ENCODE peak calls at places on chromosomes 7 and 10, in five cellular contexts. One of them, this sample, is unnamed.

GRCh38 chr7:11294965-11295364 is 321.3 kb downstream of the PHF14 start:
- DNase-seq in left ventricle myocardium inferior: no peak
- DNase-seq in activated CD4-positive, alpha-beta T cell treated with anti-CD3 and anti-CD28 coated beads, Interleukin-2, amount 50 U/mL, for 1 hour: no peak
- DNase-seq in left cardiac atrium: no peak
- DNase-seq in mammary epithelial cell: no peak
- DNase-seq in this sample: no peak

GRCh38 chr10:124123141-124123540 is 29.7 kb upstream of the CHST15 start:
- DNase-seq in left ventricle myocardium inferior: no peak
- DNase-seq in activated CD4-positive, alpha-beta T cell treated with anti-CD3 and anti-CD28 coated beads, Interleukin-2, amount 50 U/mL, for 1 hour: no peak
- DNase-seq in left cardiac atrium: no peak
- DNase-seq in mammary epithelial cell: no peak
- DNase-seq in this sample: no peak

GRCh38 chr10:108901766-108902365 is 1021.4 kb downstream of the XPNPEP1 start:
- DNase-seq in left ventricle myocardium inferior: no peak
- DNase-seq in activated CD4-positive, alpha-beta T cell treated with anti-CD3 and anti-CD28 coated beads, Interleukin-2, amount 50 U/mL, for 1 hour: no peak
- DNase-seq in left cardiac atrium: no peak
- DNase-seq in mammary epithelial cell: no peak
- DNase-seq in this sample: no peak

GRCh38 chr7:38671901-38672559 is 40.9 kb upstream of the AMPH start:
- DNase-seq in left ventricle myocardium inferior: no peak
- DNase-seq in activated CD4-positive, alpha-beta T cell treated with anti-CD3 and anti-CD28 coated beads, Interleukin-2, amount 50 U/mL, for 1 hour: no peak
- DNase-seq in left cardiac atrium: no peak
- DNase-seq in mammary epithelial cell: no peak
- DNase-seq in this sample: no peak

GRCh38 chr10:12466701-12467100 is 117.4 kb downstream of the CAMK1D start:
- DNase-seq in left ventricle myocardium inferior: no peak
- DNase-seq in activated CD4-positive, alpha-beta T cell treated with anti-CD3 and anti-CD28 coated beads, Interleukin-2, amount 50 U/mL, for 1 hour: no peak
- DNase-seq in left cardiac atrium: no peak
- DNase-seq in mammary epithelial cell: no peak
- DNase-seq in this sample: no peak

GRCh38 chr7:151065516-151065915 is 6.1 kb downstream of the SLC4A2 start:
- DNase-seq in left ventricle myocardium inferior: no peak
- DNase-seq in activated CD4-positive, alpha-beta T cell treated with anti-CD3 and anti-CD28 coated beads, Interleukin-2, amount 50 U/mL, for 1 hour: no peak
- DNase-seq in left cardiac atrium: no peak
- DNase-seq in mammary epithelial cell: no peak
- DNase-seq in this sample: no peak

GRCh38 chr7:55052081-55052480 is 33.3 kb downstream of the EGFR start:
- DNase-seq in left ventricle myocardium inferior: no peak
- DNase-seq in activated CD4-positive, alpha-beta T cell treated with anti-CD3 and anti-CD28 coated beads, Interleukin-2, amount 50 U/mL, for 1 hour: no peak
- DNase-seq in left cardiac atrium: no peak
- DNase-seq in mammary epithelial cell: peak; percentile 52
- DNase-seq in this sample: no peak

GRCh38 chr7:122802211-122802833 is 83.9 kb downstream of the CADPS2 start:
- DNase-seq in left ventricle myocardium inferior: peak; percentile 24
- DNase-seq in activated CD4-positive, alpha-beta T cell treated with anti-CD3 and anti-CD28 coated beads, Interleukin-2, amount 50 U/mL, for 1 hour: no peak
- DNase-seq in left cardiac atrium: peak; percentile 35
- DNase-seq in mammary epithelial cell: no peak
- DNase-seq in this sample: no peak

GRCh38 chr10:815338-816104 is 116.0 kb downstream of the LARP4B start:
- DNase-seq in left ventricle myocardium inferior: no peak
- DNase-seq in activated CD4-positive, alpha-beta T cell treated with anti-CD3 and anti-CD28 coated beads, Interleukin-2, amount 50 U/mL, for 1 hour: no peak
- DNase-seq in left cardiac atrium: no peak
- DNase-seq in mammary epithelial cell: no peak
- DNase-seq in this sample: no peak

GRCh38 chr10:42875792-42876191 is 93.2 kb downstream of the BMS1 start:
- DNase-seq in left ventricle myocardium inferior: no peak
- DNase-seq in activated CD4-positive, alpha-beta T cell treated with anti-CD3 and anti-CD28 coated beads, Interleukin-2, amount 50 U/mL, for 1 hour: no peak
- DNase-seq in left cardiac atrium: peak; percentile 40
- DNase-seq in mammary epithelial cell: no peak
- DNase-seq in this sample: no peak

GRCh38 chr10:48252354-48252650 is 22.2 kb downstream of the FRMPD2 start:
- DNase-seq in left ventricle myocardium inferior: no peak
- DNase-seq in activated CD4-positive, alpha-beta T cell treated with anti-CD3 and anti-CD28 coated beads, Interleukin-2, amount 50 U/mL, for 1 hour: no peak
- DNase-seq in left cardiac atrium: no peak
- DNase-seq in mammary epithelial cell: no peak
- DNase-seq in this sample: no peak

GRCh38 chr10:58919927-58920654 is 256.4 kb upstream of the PHYHIPL start:
- DNase-seq in left ventricle myocardium inferior: no peak
- DNase-seq in activated CD4-positive, alpha-beta T cell treated with anti-CD3 and anti-CD28 coated beads, Interleukin-2, amount 50 U/mL, for 1 hour: no peak
- DNase-seq in left cardiac atrium: no peak
- DNase-seq in mammary epithelial cell: peak; percentile 91
- DNase-seq in this sample: no peak

GRCh38 chr7:112985377-112985987 is 101.1 kb downstream of the GPR85 start:
- DNase-seq in left ventricle myocardium inferior: no peak
- DNase-seq in activated CD4-positive, alpha-beta T cell treated with anti-CD3 and anti-CD28 coated beads, Interleukin-2, amount 50 U/mL, for 1 hour: no peak
- DNase-seq in left cardiac atrium: no peak
- DNase-seq in mammary epithelial cell: peak; percentile 60
- DNase-seq in this sample: no peak

GRCh38 chr7:94089806-94090205 is 85.7 kb upstream of the BET1 start:
- DNase-seq in left ventricle myocardium inferior: no peak
- DNase-seq in activated CD4-positive, alpha-beta T cell treated with anti-CD3 and anti-CD28 coated beads, Interleukin-2, amount 50 U/mL, for 1 hour: no peak
- DNase-seq in left cardiac atrium: no peak
- DNase-seq in mammary epithelial cell: no peak
- DNase-seq in this sample: no peak

GRCh38 chr7:131501422-131501821 is 55.0 kb downstream of the PODXL start:
- DNase-seq in left ventricle myocardium inferior: no peak
- DNase-seq in activated CD4-positive, alpha-beta T cell treated with anti-CD3 and anti-CD28 coated beads, Interleukin-2, amount 50 U/mL, for 1 hour: peak; percentile 25
- DNase-seq in left cardiac atrium: no peak
- DNase-seq in mammary epithelial cell: peak; percentile 78
- DNase-seq in this sample: no peak

GRCh38 chr7:42232275-42232674 is 4.7 kb downstream of the GLI3 start:
- DNase-seq in left ventricle myocardium inferior: no peak
- DNase-seq in activated CD4-positive, alpha-beta T cell treated with anti-CD3 and anti-CD28 coated beads, Interleukin-2, amount 50 U/mL, for 1 hour: no peak
- DNase-seq in left cardiac atrium: no peak
- DNase-seq in mammary epithelial cell: peak; percentile 94
- DNase-seq in this sample: no peak

GRCh38 chr10:120996456-120997053 is 145.4 kb downstream of the WDR11 start:
- DNase-seq in left ventricle myocardium inferior: no peak
- DNase-seq in activated CD4-positive, alpha-beta T cell treated with anti-CD3 and anti-CD28 coated beads, Interleukin-2, amount 50 U/mL, for 1 hour: no peak
- DNase-seq in left cardiac atrium: no peak
- DNase-seq in mammary epithelial cell: no peak
- DNase-seq in this sample: no peak

This sample was measured in WTC11.